ENCODE peak calls at places on chromosomes 16 and 17, in four cellular contexts. W is T-helper 9 cell, P is NCI-H1436 treated with DMSO at 0.1 percent for 48 hours, Y is nucleus accumbens. A is an unnamed sample.

GRCh38 chr17:17128476-17129075 is 77.6 kb downstream of the PLD6 start:
- DNase-seq in W (no peak), P (no peak), Y (no peak), A (no peak)

GRCh38 chr17:82399030-82399429 is 19.1 kb upstream of the HEXD start:
- DNase-seq in W (no peak), P (no peak), Y (no peak), A (no peak)

GRCh38 chr17:31967643-31968042 is 30.8 kb downstream of the SUZ12 start:
- DNase-seq in W (no peak), P (no peak), Y (no peak), A (no peak)

GRCh38 chr17:42362245-42362961 is 25.8 kb downstream of the STAT3 start:
- DNase-seq in W (no peak), P (no peak), Y (no peak), A (no peak)

GRCh38 chr17:9363440-9364350 is 211.9 kb downstream of the STX8 start:
- DNase-seq in W (no peak), P (peak), Y (no peak), A (no peak)

GRCh38 chr17:77279448-77280303 is 138.9 kb downstream of the SEC14L1 start:
- DNase-seq in W (no peak), P (no peak), Y (no peak), A (no peak)

GRCh38 chr16:49332589-49333267 is 40.9 kb upstream of the C16orf78 start:
- DNase-seq in W (no peak), P (no peak), Y (no peak), A (no peak)

GRCh38 chr17:6352016-6352415 is 82.9 kb downstream of the AIPL1 start:
- DNase-seq in W (no peak), P (no peak), Y (no peak), A (no peak)

GRCh38 chr16:84826558-84826941 is 6.8 kb downstream of the CRISPLD2 start:
- DNase-seq in W (no peak), P (no peak), Y (no peak), A (no peak)

GRCh38 chr17:32235588-32235987 is 30.0 kb upstream of the RHBDL3 start:
- DNase-seq in W (no peak), P (no peak), Y (no peak), A (no peak)

GRCh38 chr17:52384695-52385094 is 226.2 kb upstream of the CA10 start:
- DNase-seq in W (no peak), P (no peak), Y (no peak), A (no peak)

GRCh38 chr16:66605177-66605999 is 884 bp downstream of the CMTM3 start:
- DNase-seq in W (peak), P (no peak), Y (no peak), A (no peak)

GRCh38 chr16:65453646-65454045 is 331.8 kb upstream of the CDH11 start:
- DNase-seq in W (no peak), P (no peak), Y (no peak), A (no peak)

GRCh38 chr17:76623271-76624146 is 20.0 kb downstream of the ST6GALNAC1 start:
- DNase-seq in W (peak), P (no peak), Y (peak), A (peak)

GRCh38 chr17:40433551-40434384 is 9.5 kb upstream of the IGFBP4 start:
- DNase-seq in W (no peak), P (no peak), Y (no peak), A (no peak)

GRCh38 chr17:79933863-79934652 is 94.8 kb upstream of the CBX4 start:
- DNase-seq in W (no peak), P (no peak), Y (no peak), A (no peak)

GRCh38 chr16:58863042-58863441 is 128.9 kb upstream of the GOT2 start:
- DNase-seq in W (no peak), P (no peak), Y (no peak), A (no peak)

A was measured in omental fat pad.